ENCODE peak calls at places on chromosomes 2 and 18, in nine cellular contexts. X, A, Q, I, S, K, D, T and F are unnamed samples.

GRCh38 chr2:217162533-217162932 is 302.7 kb upstream of the TNP1 start:
- DNase-seq in X (no peak), A (no peak), Q (no peak), I (peak), S (peak), K (no peak), D (no peak), T (no peak), F (no peak)

GRCh38 chr18:47895565-47896250 is 34.8 kb downstream of the SMAD2 start:
- DNase-seq in X (no peak), A (no peak), Q (no peak), I (no peak), S (no peak), K (no peak), D (no peak), T (no peak), F (no peak)

GRCh38 chr2:19228720-19229119 is 129.7 kb downstream of the OSR1 start:
- DNase-seq in X (no peak), A (no peak), Q (peak), I (no peak), S (no peak), K (no peak), D (no peak), T (no peak), F (peak)

GRCh38 chr18:3347286-3347803 is 85.4 kb downstream of the MYL12B start:
- DNase-seq in X (no peak), A (no peak), Q (no peak), I (no peak), S (no peak), K (no peak), D (no peak), T (no peak), F (no peak)

GRCh38 chr2:6828299-6828584 is 37.5 kb downstream of the CMPK2 start:
- DNase-seq in X (no peak), A (no peak), Q (no peak), I (peak), S (peak), K (no peak), D (no peak), T (no peak), F (no peak)

GRCh38 chr2:210540471-210541257 is 15.7 kb upstream of the CPS1 start:
- DNase-seq in X (no peak), A (no peak), Q (no peak), I (no peak), S (peak), K (no peak), D (no peak), T (no peak), F (no peak)

GRCh38 chr2:107502463-107503079 is 324.1 kb upstream of the RGPD4 start:
- DNase-seq in X (no peak), A (no peak), Q (no peak), I (no peak), S (no peak), K (no peak), D (no peak), T (no peak), F (no peak)

GRCh38 chr2:127639111-127639474 is 6.9 kb upstream of the GPR17 start:
- DNase-seq in X (no peak), A (no peak), Q (no peak), I (no peak), S (no peak), K (no peak), D (no peak), T (no peak), F (no peak)

GRCh38 chr2:96325038-96325883 is at the start of gene ITPRIPL1:
- DNase-seq in X (peak), A (no peak), Q (no peak), I (no peak), S (no peak), K (no peak), D (no peak), T (no peak), F (no peak)

GRCh38 chr18:25399554-25399953 is 47.6 kb upstream of the ZNF521 start:
- DNase-seq in X (no peak), A (no peak), Q (no peak), I (no peak), S (peak), K (no peak), D (no peak), T (no peak), F (no peak)

GRCh38 chr2:38148501-38148900 is 72.5 kb upstream of the CYP1B1 start:
- DNase-seq in X (no peak), A (no peak), Q (no peak), I (no peak), S (peak), K (no peak), D (peak), T (no peak), F (peak)

GRCh38 chr2:226985227-226985946 is 149.5 kb downstream of the RHBDD1 start:
- DNase-seq in X (no peak), A (peak), Q (no peak), I (peak), S (peak), K (peak), D (no peak), T (no peak), F (peak)

GRCh38 chr2:226979004-226979403 is 143.2 kb downstream of the RHBDD1 start:
- DNase-seq in X (no peak), A (no peak), Q (no peak), I (peak), S (no peak), K (no peak), D (no peak), T (no peak), F (no peak)

GRCh38 chr2:226981731-226982373 is 146.0 kb downstream of the RHBDD1 start:
- DNase-seq in X (no peak), A (no peak), Q (no peak), I (peak), S (no peak), K (no peak), D (no peak), T (no peak), F (no peak)

GRCh38 chr2:226983891-226984290 is 148.0 kb downstream of the RHBDD1 start:
- DNase-seq in X (no peak), A (no peak), Q (no peak), I (no peak), S (no peak), K (no peak), D (no peak), T (no peak), F (no peak)

GRCh38 chr2:226984461-226985226 is 148.8 kb downstream of the RHBDD1 start:
- DNase-seq in X (no peak), A (no peak), Q (no peak), I (peak), S (no peak), K (no peak), D (no peak), T (no peak), F (no peak)
- TF ChIP-seq POLR2A in X (no peak), A (no peak), Q (no peak), I (no peak), S (no peak), K (no peak), D (no peak), T (no peak), F (no peak)

GRCh38 chr2:101428413-101429176 is 41.3 kb upstream of the CREG2 start:
- DNase-seq in X (peak), A (no peak), Q (no peak), I (no peak), S (no peak), K (no peak), D (no peak), T (no peak), F (no peak)

GRCh38 chr2:101427743-101428142 is 40.4 kb upstream of the CREG2 start:
- DNase-seq in X (no peak), A (no peak), Q (no peak), I (peak), S (no peak), K (no peak), D (no peak), T (no peak), F (no peak)

GRCh38 chr2:101429453-101429852 is 42.1 kb upstream of the CREG2 start:
- DNase-seq in X (peak), A (no peak), Q (no peak), I (no peak), S (no peak), K (no peak), D (no peak), T (no peak), F (no peak)

GRCh38 chr2:101426808-101427207 is 39.5 kb upstream of the CREG2 start:
- DNase-seq in X (peak), A (no peak), Q (no peak), I (no peak), S (no peak), K (no peak), D (no peak), T (no peak), F (no peak)

DNA sequence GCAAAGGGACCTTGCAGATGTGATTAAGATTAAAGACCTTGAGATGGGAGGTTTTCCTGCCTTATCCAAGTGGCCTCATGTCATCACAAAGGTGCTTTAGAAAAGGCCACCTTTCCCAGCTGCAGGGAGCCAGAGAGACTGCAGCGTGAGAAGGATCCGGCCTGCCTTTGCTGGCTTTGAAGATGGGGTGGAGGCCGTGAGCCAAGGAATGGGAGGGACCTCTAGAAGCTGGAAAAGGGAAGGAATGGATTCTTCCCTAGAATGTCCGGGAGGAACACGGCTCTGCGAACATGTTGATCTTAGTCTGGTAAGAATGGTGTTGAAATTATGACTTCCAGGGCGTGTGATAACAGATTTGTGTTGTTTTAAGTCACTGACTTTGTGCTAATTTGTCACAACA is 39.9 kb upstream of the CREG2 start:
- DNase-seq in X (peak), A (no peak), Q (no peak), I (no peak), S (no peak), K (no peak), D (no peak), T (no peak), F (no peak)
- TF ChIP-seq POLR2A in X (no peak), A (no peak), Q (no peak), I (no peak), S (no peak), K (no peak), D (no peak), T (no peak), F (no peak)

DNA sequence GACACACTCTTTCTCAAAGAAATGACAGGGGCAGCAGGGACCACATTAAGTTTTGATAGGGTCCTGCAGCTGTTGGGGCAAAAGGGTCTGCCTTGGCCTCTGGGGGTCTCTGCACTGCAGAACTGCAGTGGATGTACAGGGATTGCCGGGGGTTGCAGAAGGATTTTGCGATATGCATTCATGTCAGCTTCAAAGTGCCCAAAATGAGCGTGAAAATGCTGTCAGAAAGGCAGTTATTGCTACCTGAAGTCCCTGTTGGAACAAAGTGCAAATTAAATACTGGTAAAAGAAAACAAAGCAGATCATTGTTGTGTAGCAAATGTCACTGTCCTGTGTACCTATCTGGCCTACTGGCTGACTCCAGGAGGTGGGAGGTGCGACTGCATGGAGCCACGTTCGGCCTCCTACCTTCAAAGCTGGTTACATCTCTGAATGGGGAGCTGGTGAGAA is 78.8 kb upstream of the MAP4K3 start:
- DNase-seq in X (no peak), A (no peak), Q (no peak), I (no peak), S (no peak), K (no peak), D (no peak), T (no peak), F (no peak)
- TF ChIP-seq POLR2A in X (no peak), A (no peak), Q (no peak), I (no peak), S (no peak), K (no peak), D (no peak), T (no peak), F (no peak)

DNA sequence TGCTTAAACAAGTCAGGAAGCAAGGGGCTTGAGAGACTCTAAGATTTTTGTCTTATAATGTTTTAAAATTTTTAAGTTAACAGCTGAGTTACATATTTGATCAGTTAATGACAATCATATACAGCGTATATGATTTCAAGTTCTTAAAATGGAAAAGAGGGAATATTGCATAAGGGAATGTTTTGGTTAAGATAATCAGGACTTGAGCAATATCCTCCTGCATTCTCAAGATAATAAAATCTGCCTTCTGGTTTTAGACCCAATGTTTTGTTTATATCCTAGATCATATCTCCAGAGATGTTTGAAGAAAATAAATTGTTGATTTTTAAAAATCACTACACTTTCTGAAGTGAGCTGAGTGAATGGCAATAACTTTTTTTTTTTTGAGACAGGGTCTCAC is 13.3 kb upstream of the DYNC1I2 start:
- DNase-seq in X (no peak), A (no peak), Q (no peak), I (no peak), S (peak), K (no peak), D (no peak), T (no peak), F (no peak)
- TF ChIP-seq POLR2A in X (no peak), A (no peak), Q (no peak), I (no peak), S (no peak), K (no peak), D (no peak), T (no peak), F (no peak)

GRCh38 chr2:84970266-84970955 is 550 bp upstream of the KCMF1 start:
- DNase-seq in X (peak), A (peak), Q (no peak), I (peak), S (peak), K (peak), D (peak), T (peak), F (peak)
- TF ChIP-seq POLR2A in X (no peak), A (no peak), Q (peak), I (peak), S (peak), K (no peak), D (no peak), T (no peak), F (peak)

DNA sequence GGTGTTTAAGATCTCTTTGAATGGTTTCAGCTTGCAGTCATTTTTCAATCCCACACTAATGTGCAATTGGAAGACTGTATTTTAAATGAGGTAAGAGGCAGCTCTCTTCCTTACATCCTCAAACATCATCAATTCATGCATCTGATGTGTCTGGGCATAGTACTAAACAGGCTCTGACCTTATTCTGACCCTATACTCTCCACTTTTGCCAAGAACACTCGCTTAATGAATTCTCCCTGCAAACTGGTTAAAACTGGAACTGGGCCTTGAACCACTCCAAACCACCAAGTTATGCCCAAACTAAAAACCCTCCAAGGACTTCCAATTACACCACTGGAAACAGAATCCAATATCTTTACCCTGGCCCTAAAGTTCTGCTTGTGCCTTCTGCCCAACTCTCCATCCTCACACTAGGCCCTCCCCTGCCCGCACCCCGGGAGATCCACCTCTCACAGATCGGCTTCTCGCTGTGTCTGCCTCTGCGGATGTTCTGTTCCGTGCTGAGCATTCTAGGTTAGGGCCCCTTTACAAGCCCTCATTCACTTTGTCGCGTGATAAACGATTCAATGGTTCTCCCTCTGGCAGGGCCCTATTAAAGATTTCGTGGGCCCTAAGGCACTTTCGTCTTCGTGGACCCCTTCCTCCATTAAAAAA is 1.2 kb downstream of the M1AP start:
- DNase-seq in X (no peak), A (no peak), Q (no peak), I (no peak), S (no peak), K (no peak), D (no peak), T (no peak), F (no peak)
- TF ChIP-seq POLR2A in X (no peak), A (no peak), Q (no peak), I (no peak), S (no peak), K (no peak), D (no peak), T (no peak), F (no peak)

DNA sequence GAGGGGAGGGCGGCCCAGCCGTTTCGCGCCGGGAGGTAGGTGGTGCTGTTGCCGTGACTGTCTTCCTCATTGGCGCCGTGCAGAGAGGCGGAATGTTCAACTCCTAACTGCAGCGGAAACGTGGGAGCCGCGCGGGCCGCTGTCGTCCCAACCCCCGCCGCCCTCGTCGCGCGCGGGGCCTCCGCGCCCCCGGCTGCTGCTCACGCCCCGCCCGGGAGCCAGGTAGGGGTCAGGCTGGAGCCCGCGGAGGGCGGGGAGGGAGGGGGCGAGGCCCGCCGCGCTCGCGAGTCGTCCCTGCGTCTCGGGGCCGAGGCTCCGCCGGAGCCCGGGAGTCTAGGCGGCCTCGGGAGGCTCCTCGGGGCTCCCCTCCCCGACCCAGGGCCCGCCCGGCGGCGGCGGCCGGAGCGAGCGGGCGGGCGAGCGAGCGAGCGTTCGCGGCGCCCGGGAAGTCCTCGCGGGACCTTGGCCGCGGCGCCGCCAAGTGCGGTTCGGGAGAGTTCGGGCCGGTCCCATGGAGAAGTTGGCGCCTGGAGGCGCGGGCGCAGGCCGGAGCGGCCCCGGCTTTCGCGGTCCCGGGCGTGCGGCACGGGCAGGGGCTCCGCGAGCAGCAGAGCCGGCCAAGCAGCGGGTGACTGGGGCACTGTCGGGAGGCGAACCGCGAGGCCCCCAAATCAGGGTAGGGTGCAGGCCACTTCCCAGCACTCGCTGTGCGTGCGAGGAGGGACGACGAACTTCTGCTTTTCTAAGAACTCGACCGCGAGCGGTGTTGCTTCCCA is at the start of gene MAP3K20:
- DNase-seq in X (peak), A (peak), Q (no peak), I (peak), S (peak), K (peak), D (peak), T (peak), F (peak)
- TF ChIP-seq POLR2A in X (peak), A (peak), Q (peak), I (peak), S (peak), K (peak), D (no peak), T (no peak), F (peak)

GRCh38 chr2:113892004-113892740 is 2.3 kb downstream of the ACTR3 start:
- DNase-seq in X (no peak), A (no peak), Q (no peak), I (peak), S (no peak), K (no peak), D (no peak), T (no peak), F (no peak)

GRCh38 chr2:113889471-113890252 is at the start of gene ACTR3:
- DNase-seq in X (peak), A (peak), Q (peak), I (peak), S (peak), K (peak), D (peak), T (peak), F (peak)

GRCh38 chr2:113888641-113889470 is 1.0 kb upstream of the ACTR3 start:
- DNase-seq in X (no peak), A (no peak), Q (no peak), I (no peak), S (no peak), K (no peak), D (peak), T (no peak), F (no peak)

GRCh38 chr2:113891265-113891959 is 1.5 kb downstream of the ACTR3 start:
- DNase-seq in X (no peak), A (no peak), Q (no peak), I (no peak), S (no peak), K (no peak), D (no peak), T (no peak), F (no peak)

DNA sequence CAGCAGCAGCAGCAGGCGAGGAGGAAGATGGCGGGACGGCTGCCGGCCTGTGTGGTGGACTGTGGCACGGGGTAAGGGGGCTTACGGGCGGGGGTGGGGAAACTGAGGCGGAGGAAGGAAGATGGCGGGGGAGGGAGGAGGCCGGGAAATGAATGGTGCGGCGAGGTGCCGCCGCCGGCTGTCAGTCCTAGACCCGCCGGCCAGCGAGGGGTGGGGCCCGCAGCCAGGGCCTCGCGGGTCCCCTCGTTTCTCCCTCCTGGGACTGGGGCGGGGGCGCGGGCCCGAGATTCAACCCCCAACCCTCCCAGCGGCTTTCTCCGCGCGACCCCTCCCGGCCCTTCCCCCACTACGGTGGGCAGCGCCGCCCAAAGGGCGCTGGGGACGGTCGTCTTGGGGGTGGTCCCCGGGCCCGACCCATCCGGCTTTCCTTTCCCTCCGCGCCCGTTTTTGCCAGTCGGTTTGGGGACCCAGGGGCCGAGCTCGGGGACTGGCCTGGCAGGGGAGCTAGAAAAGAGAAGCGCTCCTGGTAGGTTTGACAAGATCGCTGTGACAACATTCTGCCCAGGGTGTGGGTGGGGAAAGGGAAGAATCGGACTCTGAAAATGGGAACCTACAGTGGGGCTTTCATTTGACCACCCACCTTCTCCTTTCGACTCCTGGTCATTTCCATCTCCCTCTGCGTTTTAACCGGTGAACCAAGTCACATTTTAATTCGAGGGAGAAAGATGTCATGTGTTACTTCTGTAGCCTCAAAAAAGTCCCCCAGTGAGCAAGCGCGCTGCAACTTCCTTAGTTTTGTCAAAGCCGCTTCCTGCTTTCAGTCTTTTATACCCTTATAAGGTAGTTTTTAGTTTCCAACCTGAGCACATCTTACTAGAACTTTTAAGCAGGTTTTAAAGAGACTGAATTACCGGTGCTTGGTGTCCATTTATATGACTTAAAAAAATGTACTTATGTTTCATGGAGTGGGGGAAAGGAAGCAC is 655 bp downstream of the ACTR3 start:
- DNase-seq in X (peak), A (peak), Q (no peak), I (peak), S (peak), K (no peak), D (peak), T (peak), F (peak)
- TF ChIP-seq POLR2A in X (no peak), A (peak), Q (peak), I (peak), S (peak), K (peak), D (no peak), T (no peak), F (peak)